ENCODE peak calls at places on chromosomes 7 and 10, in nine cellular contexts. N is prostate gland, K is transverse colon, P is lung, X is heart left ventricle, D is BE2C, Q is AG04450, S is thoracic aorta, C is Peyer's patch. O is an unnamed sample.

GRCh38 chr7:128738570-128739047 is 550 bp upstream of the CALU start:
- DNase-seq in N (no peak), K (no peak), P (no peak), X (no peak), D (no peak), Q (no peak), S (peak), C (no peak), O (no peak)

GRCh38 chr10:113754768-113755167 is 3.3 kb downstream of the PLEKHS1 start:
- DNase-seq in N (no peak), K (peak), P (no peak), X (no peak), D (no peak), Q (no peak), S (no peak), C (peak), O (no peak)

GRCh38 chr7:32032211-32032610 is 38.0 kb downstream of the PDE1C start:
- DNase-seq in N (no peak), K (no peak), P (no peak), X (no peak), D (no peak), Q (no peak), S (no peak), C (no peak), O (no peak)

GRCh38 chr7:47478017-47478344 is 103.9 kb downstream of the TNS3 start:
- DNase-seq in N (no peak), K (no peak), P (no peak), X (no peak), D (no peak), Q (no peak), S (no peak), C (no peak), O (peak)

GRCh38 chr10:84606428-84606827 is 278.0 kb downstream of the CCSER2 start:
- DNase-seq in N (no peak), K (no peak), P (no peak), X (no peak), D (no peak), Q (no peak), S (no peak), C (no peak), O (no peak)

GRCh38 chr10:36606234-36606839 is 519.1 kb upstream of the ANKRD30A start:
- DNase-seq in N (no peak), K (no peak), P (no peak), X (no peak), D (no peak), Q (no peak), S (no peak), C (no peak), O (no peak)

GRCh38 chr10:102627446-102628293 is 16.6 kb upstream of the TRIM8 start:
- DNase-seq in N (no peak), K (no peak), P (no peak), X (peak), D (peak), Q (no peak), S (no peak), C (no peak), O (peak)

GRCh38 chr7:119472398-119473038 is 800.5 kb upstream of the KCND2 start:
- DNase-seq in N (no peak), K (peak), P (no peak), X (no peak), D (no peak), Q (no peak), S (no peak), C (no peak), O (peak)

GRCh38 chr10:80504158-80504811 is 33.4 kb upstream of the SH2D4B start:
- DNase-seq in N (no peak), K (peak), P (no peak), X (no peak), D (peak), Q (no peak), S (no peak), C (peak), O (no peak)

GRCh38 chr10:58775960-58776574 is 263.4 kb downstream of the BICC1 start:
- DNase-seq in N (no peak), K (no peak), P (no peak), X (no peak), D (peak), Q (peak), S (no peak), C (no peak), O (no peak)

GRCh38 chr7:138575897-138576428 is 115.9 kb downstream of the TRIM24 start:
- DNase-seq in N (no peak), K (no peak), P (no peak), X (no peak), D (no peak), Q (no peak), S (no peak), C (no peak), O (no peak)

GRCh38 chr7:183907-184767 is 8.2 kb upstream of the FAM20C start:
- DNase-seq in N (no peak), K (no peak), P (no peak), X (no peak), D (no peak), Q (no peak), S (no peak), C (no peak), O (no peak)

GRCh38 chr7:20513897-20514296 is 101.6 kb upstream of the ABCB5 start:
- DNase-seq in N (no peak), K (no peak), P (no peak), X (no peak), D (no peak), Q (no peak), S (no peak), C (no peak), O (no peak)

GRCh38 chr10:30784521-30784895 is 155.0 kb upstream of the LYZL2 start:
- DNase-seq in N (no peak), K (no peak), P (no peak), X (no peak), D (no peak), Q (no peak), S (no peak), C (no peak), O (no peak)

GRCh38 chr7:126574838-126575250 is 677.9 kb downstream of the GRM8 start:
- DNase-seq in N (no peak), K (no peak), P (no peak), X (no peak), D (no peak), Q (no peak), S (no peak), C (no peak), O (no peak)

GRCh38 chr10:97849101-97849490 is 547 bp upstream of the GOLGA7B start:
- DNase-seq in N (no peak), K (peak), P (peak), X (no peak), D (no peak), Q (no peak), S (no peak), C (no peak), O (peak)

GRCh38 chr10:94088926-94089381 is 95.2 kb downstream of the PLCE1 start:
- DNase-seq in N (no peak), K (no peak), P (no peak), X (no peak), D (no peak), Q (peak), S (no peak), C (no peak), O (no peak)

GRCh38 chr10:43114743-43115611 is 23.3 kb upstream of the CSGALNACT2 start:
- DNase-seq in N (no peak), K (no peak), P (no peak), X (no peak), D (no peak), Q (no peak), S (no peak), C (peak), O (no peak)

GRCh38 chr10:28432210-28432676 is 100.7 kb upstream of the WAC start:
- DNase-seq in N (peak), K (peak), P (peak), X (peak), D (peak), Q (peak), S (no peak), C (no peak), O (peak)

GRCh38 chr10:131311661-131312260 is at the start of gene TCERG1L:
- DNase-seq in N (no peak), K (no peak), P (no peak), X (no peak), D (no peak), Q (no peak), S (no peak), C (no peak), O (no peak)

GRCh38 chr10:43074827-43075611 is 1.9 kb upstream of the RET start:
- DNase-seq in N (no peak), K (no peak), P (no peak), X (no peak), D (no peak), Q (no peak), S (no peak), C (no peak), O (no peak)

GRCh38 chr10:58756126-58756525 is 243.5 kb downstream of the BICC1 start:
- DNase-seq in N (no peak), K (no peak), P (no peak), X (no peak), D (no peak), Q (peak), S (no peak), C (no peak), O (no peak)

GRCh38 chr7:42932861-42933591 is 850 bp downstream of the MRPL32 start:
- DNase-seq in N (no peak), K (no peak), P (no peak), X (peak), D (peak), Q (no peak), S (no peak), C (no peak), O (peak)

GRCh38 chr10:88032566-88032965 is 169.1 kb downstream of the PTEN start:
- DNase-seq in N (no peak), K (no peak), P (no peak), X (no peak), D (no peak), Q (no peak), S (no peak), C (no peak), O (no peak)

GRCh38 chr7:25846722-25847121 is 305.3 kb upstream of the NFE2L3 start:
- DNase-seq in N (peak), K (peak), P (peak), X (peak), D (peak), Q (peak), S (no peak), C (no peak), O (peak)

GRCh38 chr7:130814753-130815152 is 80.7 kb upstream of the KLF14 start:
- DNase-seq in N (no peak), K (no peak), P (no peak), X (no peak), D (peak), Q (no peak), S (no peak), C (no peak), O (no peak)

GRCh38 chr7:139426258-139427028 is 57.0 kb downstream of the KLRG2 start:
- DNase-seq in N (no peak), K (no peak), P (no peak), X (no peak), D (no peak), Q (no peak), S (no peak), C (no peak), O (no peak)

GRCh38 chr7:80136276-80137045 is 1.8 kb downstream of the GNAI1 start:
- DNase-seq in N (no peak), K (no peak), P (no peak), X (no peak), D (no peak), Q (no peak), S (no peak), C (no peak), O (no peak)

GRCh38 chr7:80134536-80135305 is at the start of gene GNAI1:
- DNase-seq in N (peak), K (peak), P (peak), X (peak), D (peak), Q (no peak), S (no peak), C (peak), O (peak)

GRCh38 chr7:80137410-80137809 is 2.8 kb downstream of the GNAI1 start:
- DNase-seq in N (no peak), K (no peak), P (no peak), X (no peak), D (no peak), Q (no peak), S (no peak), C (no peak), O (no peak)

GRCh38 chr7:80134105-80134535 is 511 bp upstream of the GNAI1 start:
- DNase-seq in N (peak), K (no peak), P (no peak), X (no peak), D (no peak), Q (peak), S (peak), C (no peak), O (no peak)

DNA sequence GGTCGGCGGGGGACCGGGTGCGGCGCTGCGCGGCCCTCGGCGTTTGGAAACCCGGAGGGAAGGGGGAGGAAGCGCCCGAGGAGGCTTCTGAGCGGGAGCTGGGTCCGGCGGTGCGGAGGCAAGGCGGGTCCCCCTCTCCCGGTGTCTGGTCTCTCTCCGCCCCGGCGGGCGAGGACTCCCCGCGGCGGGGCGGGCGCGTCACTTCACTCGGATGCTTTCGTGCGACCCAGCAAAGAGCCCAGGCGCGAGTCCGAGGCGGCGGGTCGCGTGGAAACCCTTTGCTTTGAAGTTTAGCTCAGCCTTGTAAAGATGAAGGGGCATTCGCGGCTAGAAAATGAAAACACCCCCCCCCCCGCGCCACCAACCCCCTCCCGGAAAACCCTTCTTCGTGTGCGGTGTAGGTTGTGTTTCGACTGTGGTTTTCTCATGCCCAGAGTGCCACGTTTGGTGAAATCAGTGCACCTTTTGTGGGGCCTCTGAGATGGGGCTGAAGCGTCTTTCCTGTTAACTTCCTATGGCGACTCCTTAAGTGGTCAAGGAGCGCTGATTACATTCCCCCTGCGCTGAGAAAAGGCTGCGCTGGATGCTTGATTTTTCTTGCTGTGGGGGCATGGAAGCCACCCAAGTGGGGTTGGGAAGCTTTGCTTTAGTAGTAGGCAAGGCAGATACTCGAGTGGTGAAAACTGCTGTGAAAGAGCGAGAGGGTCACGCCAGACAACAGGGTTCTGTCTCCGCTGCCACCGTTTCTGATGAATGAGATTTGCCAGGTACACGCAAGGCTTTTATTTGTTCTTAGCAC is 874 bp downstream of the GNAI1 start:
- DNase-seq in N (no peak), K (peak), P (no peak), X (no peak), D (peak), Q (no peak), S (no peak), C (peak), O (no peak)
- H3K4me3 ChIP-seq in N (peak), K (peak), P (peak), X (peak), D (peak), Q (peak), S (peak), C (peak), O (peak)

GRCh38 chr7:6616854-6617643 is 1.6 kb downstream of the ZNF853 start:
- DNase-seq in N (no peak), K (no peak), P (no peak), X (no peak), D (no peak), Q (no peak), S (no peak), C (no peak), O (no peak)

GRCh38 chr7:6615853-6616555 is 594 bp downstream of the ZNF853 start:
- DNase-seq in N (no peak), K (no peak), P (no peak), X (no peak), D (no peak), Q (no peak), S (no peak), C (no peak), O (peak)

GRCh38 chr7:6613706-6614105 is 1.7 kb upstream of the ZNF853 start:
- DNase-seq in N (no peak), K (no peak), P (no peak), X (no peak), D (no peak), Q (no peak), S (no peak), C (no peak), O (no peak)

GRCh38 chr7:6612819-6613218 is 2.6 kb upstream of the ZNF853 start:
- DNase-seq in N (no peak), K (no peak), P (no peak), X (no peak), D (no peak), Q (no peak), S (no peak), C (no peak), O (no peak)

DNA sequence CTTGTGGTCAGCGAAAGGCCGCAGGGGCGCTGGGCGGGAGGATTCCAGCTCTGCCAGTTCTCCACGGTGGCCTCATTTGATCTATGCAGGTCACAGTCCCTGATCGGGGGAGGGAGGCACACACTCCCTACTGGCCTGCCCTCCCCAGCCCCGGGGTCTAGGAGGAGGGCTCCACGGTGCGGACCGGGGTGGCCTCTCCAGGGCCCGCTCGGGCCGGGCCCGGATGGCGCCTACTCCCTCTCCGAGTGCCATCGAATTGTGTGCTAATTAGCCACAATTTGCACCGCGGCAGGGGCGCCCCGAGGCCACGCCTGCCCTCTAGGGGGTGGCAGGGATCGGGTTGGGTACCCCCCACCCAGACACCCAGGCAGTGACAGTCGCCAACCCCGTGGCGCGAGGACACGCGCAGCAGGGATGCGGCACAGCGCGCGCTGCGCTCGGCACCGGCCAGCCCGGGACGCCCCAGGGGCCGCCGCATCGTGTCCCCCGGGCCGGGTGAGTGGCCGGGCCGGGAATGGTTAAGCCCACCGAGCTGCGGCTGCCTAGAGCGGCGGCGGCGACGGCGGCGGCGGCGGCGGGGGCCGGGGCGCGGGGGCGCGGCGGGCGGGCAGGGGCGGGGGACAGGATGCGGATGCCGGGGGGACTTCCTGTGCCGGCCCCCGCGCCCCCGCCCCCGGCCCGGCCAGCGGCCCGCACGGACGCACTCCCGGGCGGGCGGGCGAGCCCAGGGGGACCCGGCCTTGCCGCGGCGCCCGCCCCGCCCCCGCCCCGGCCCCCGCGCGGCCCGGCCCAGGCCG is at the start of gene ZNF853:
- DNase-seq in N (no peak), K (no peak), P (no peak), X (peak), D (no peak), Q (no peak), S (no peak), C (no peak), O (peak)
- H3K4me3 ChIP-seq in N (peak), K (peak), P (peak), X (peak), D (peak), Q (peak), S (peak), C (peak), O (no peak)

DNA sequence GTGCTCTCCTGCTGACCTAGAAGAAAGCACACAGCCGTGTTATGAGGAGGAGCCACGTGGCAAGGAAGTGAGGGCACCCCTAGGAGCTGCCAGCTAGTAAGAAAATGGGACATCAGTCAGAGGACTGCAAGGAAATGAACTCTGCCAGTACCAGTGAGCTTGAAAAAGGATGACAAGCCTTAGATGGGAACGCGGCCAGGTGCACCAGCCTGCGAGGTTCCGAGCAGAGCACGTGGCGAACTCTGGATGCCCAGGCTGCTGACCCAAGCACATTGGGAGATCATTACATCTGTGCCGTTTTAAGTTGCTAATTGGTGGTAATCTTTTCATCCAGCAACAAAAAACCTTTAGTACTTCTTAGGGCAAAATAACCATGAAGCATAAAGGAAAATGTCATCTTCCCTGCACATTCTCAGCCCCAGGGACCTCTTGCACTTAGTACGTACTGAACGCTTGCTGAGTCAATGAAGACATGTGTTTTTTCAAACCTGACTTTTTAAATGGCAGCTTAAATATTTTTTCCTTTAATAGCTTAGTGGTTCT is 69.4 kb downstream of the AMZ1 start:
- DNase-seq in N (peak), K (peak), P (no peak), X (no peak), D (peak), Q (no peak), S (peak), C (no peak), O (no peak)
- H3K4me3 ChIP-seq in N (no peak), K (no peak), P (no peak), X (no peak), D (peak), Q (peak), S (peak), C (no peak), O (no peak)

DNA sequence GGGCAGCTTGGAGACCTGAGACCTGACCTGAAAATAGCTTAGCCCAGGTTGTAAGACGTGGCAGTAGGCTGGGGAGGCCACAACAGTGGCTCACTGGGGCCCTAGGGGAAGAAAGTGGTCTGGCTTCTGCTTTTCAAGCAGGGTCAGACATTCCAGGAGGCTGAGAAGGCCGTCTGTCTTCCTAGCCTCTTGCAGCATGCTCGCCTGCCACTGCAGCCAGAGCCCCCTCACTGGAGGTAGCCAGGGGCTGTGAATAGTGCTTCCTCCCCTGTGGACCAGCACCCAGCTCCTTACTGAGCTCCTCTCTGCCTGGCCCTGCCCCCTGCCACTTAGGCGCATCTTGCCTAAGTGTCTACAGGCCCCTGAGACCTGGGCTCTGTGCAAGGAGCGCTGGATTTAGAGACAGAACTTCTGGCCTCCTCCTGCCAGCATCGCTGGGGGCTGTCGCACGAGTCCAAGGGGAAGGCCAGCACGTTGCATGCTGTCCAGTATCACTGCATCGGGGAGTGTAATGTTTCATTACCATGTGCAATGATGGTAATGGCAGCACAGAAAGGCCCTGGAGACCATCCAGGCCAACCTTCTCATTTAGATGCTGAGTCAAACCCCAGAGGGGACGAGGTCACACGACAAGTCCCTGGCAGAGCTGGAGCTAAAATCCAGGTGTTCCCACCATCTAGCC is 12.7 kb downstream of the ZMIZ1 start:
- DNase-seq in N (no peak), K (no peak), P (no peak), X (no peak), D (peak), Q (peak), S (no peak), C (no peak), O (no peak)
- H3K4me3 ChIP-seq in N (no peak), K (no peak), P (no peak), X (no peak), D (no peak), Q (no peak), S (no peak), C (no peak), O (no peak)

O was measured in body of pancreas.